ENCODE peak calls at places on chromosome 15, in five cellular contexts. One of them, this sample, is unnamed.

GRCh38 chr15:58546635-58547627 is 115.1 kb downstream of the LIPC start:
- DNase-seq in lung: peak; percentile 36
- DNase-seq in breast epithelium: no peak
- DNase-seq in GM20000: no peak
- DNase-seq in stimulated activated CD4-positive, alpha-beta T cell treated with anti-CD3 and anti-CD28 coated beads, TNF-alpha, amount 100 ng/mL, for 4 hours: no peak
- DNase-seq in this sample: no peak

GRCh38 chr15:100570282-100570681 is 31.7 kb downstream of the LINS1 start:
- DNase-seq in lung: no peak
- DNase-seq in breast epithelium: no peak
- DNase-seq in GM20000: no peak
- DNase-seq in stimulated activated CD4-positive, alpha-beta T cell treated with anti-CD3 and anti-CD28 coated beads, TNF-alpha, amount 100 ng/mL, for 4 hours: no peak
- DNase-seq in this sample: no peak

GRCh38 chr15:32877201-32877600 is 159.4 kb downstream of the GREM1 start:
- DNase-seq in lung: no peak
- DNase-seq in breast epithelium: no peak
- DNase-seq in GM20000: no peak
- DNase-seq in stimulated activated CD4-positive, alpha-beta T cell treated with anti-CD3 and anti-CD28 coated beads, TNF-alpha, amount 100 ng/mL, for 4 hours: no peak
- DNase-seq in this sample: no peak

GRCh38 chr15:40937762-40938529 is 8.8 kb downstream of the DLL4 start:
- DNase-seq in lung: no peak
- DNase-seq in breast epithelium: peak; percentile 50
- DNase-seq in GM20000: no peak
- DNase-seq in stimulated activated CD4-positive, alpha-beta T cell treated with anti-CD3 and anti-CD28 coated beads, TNF-alpha, amount 100 ng/mL, for 4 hours: no peak
- DNase-seq in this sample: no peak

GRCh38 chr15:69145694-69146492 is 14.5 kb upstream of the GLCE start:
- DNase-seq in lung: no peak
- DNase-seq in breast epithelium: no peak
- DNase-seq in GM20000: no peak
- DNase-seq in stimulated activated CD4-positive, alpha-beta T cell treated with anti-CD3 and anti-CD28 coated beads, TNF-alpha, amount 100 ng/mL, for 4 hours: no peak
- DNase-seq in this sample: no peak

GRCh38 chr15:71096676-71097075 is 18.6 kb upstream of the THSD4 start:
- DNase-seq in lung: peak; percentile 3
- DNase-seq in breast epithelium: no peak
- DNase-seq in GM20000: no peak
- DNase-seq in stimulated activated CD4-positive, alpha-beta T cell treated with anti-CD3 and anti-CD28 coated beads, TNF-alpha, amount 100 ng/mL, for 4 hours: no peak
- DNase-seq in this sample: no peak

GRCh38 chr15:71149645-71150557 is 34.6 kb downstream of the THSD4 start:
- DNase-seq in lung: no peak
- DNase-seq in breast epithelium: no peak
- DNase-seq in GM20000: no peak
- DNase-seq in stimulated activated CD4-positive, alpha-beta T cell treated with anti-CD3 and anti-CD28 coated beads, TNF-alpha, amount 100 ng/mL, for 4 hours: no peak
- DNase-seq in this sample: no peak

GRCh38 chr15:51735611-51736010 is 1.8 kb downstream of the LYSMD2 start:
- DNase-seq in lung: no peak
- DNase-seq in breast epithelium: no peak
- DNase-seq in GM20000: no peak
- DNase-seq in stimulated activated CD4-positive, alpha-beta T cell treated with anti-CD3 and anti-CD28 coated beads, TNF-alpha, amount 100 ng/mL, for 4 hours: no peak
- DNase-seq in this sample: no peak

GRCh38 chr15:99106417-99107220 is 1.7 kb downstream of the SYNM start:
- DNase-seq in lung: no peak
- DNase-seq in breast epithelium: no peak
- DNase-seq in GM20000: no peak
- DNase-seq in stimulated activated CD4-positive, alpha-beta T cell treated with anti-CD3 and anti-CD28 coated beads, TNF-alpha, amount 100 ng/mL, for 4 hours: no peak
- DNase-seq in this sample: no peak

GRCh38 chr15:69593981-69594966 is 141.7 kb downstream of the RPLP1 start:
- DNase-seq in lung: peak; percentile 92
- DNase-seq in breast epithelium: peak; percentile 65
- DNase-seq in GM20000: no peak
- DNase-seq in stimulated activated CD4-positive, alpha-beta T cell treated with anti-CD3 and anti-CD28 coated beads, TNF-alpha, amount 100 ng/mL, for 4 hours: no peak
- DNase-seq in this sample: no peak

GRCh38 chr15:28094732-28095521 is 4.2 kb downstream of the OCA2 start:
- DNase-seq in lung: peak; percentile 81
- DNase-seq in breast epithelium: no peak
- DNase-seq in GM20000: no peak
- DNase-seq in stimulated activated CD4-positive, alpha-beta T cell treated with anti-CD3 and anti-CD28 coated beads, TNF-alpha, amount 100 ng/mL, for 4 hours: no peak
- DNase-seq in this sample: peak; percentile 36

GRCh38 chr15:24919446-24919845 is 35.3 kb upstream of the SNRPN start:
- DNase-seq in lung: no peak
- DNase-seq in breast epithelium: no peak
- DNase-seq in GM20000: no peak
- DNase-seq in stimulated activated CD4-positive, alpha-beta T cell treated with anti-CD3 and anti-CD28 coated beads, TNF-alpha, amount 100 ng/mL, for 4 hours: no peak
- DNase-seq in this sample: no peak

GRCh38 chr15:31280037-31280830 is 46.4 kb upstream of the KLF13 start:
- DNase-seq in lung: peak; percentile 24
- DNase-seq in breast epithelium: peak; percentile 16
- DNase-seq in GM20000: no peak
- DNase-seq in stimulated activated CD4-positive, alpha-beta T cell treated with anti-CD3 and anti-CD28 coated beads, TNF-alpha, amount 100 ng/mL, for 4 hours: no peak
- DNase-seq in this sample: no peak

GRCh38 chr15:67884514-67885225 is 44.8 kb upstream of the RNU6-1 start:
- DNase-seq in lung: peak; percentile 84
- DNase-seq in breast epithelium: peak; percentile 83
- DNase-seq in GM20000: peak; percentile 59
- DNase-seq in stimulated activated CD4-positive, alpha-beta T cell treated with anti-CD3 and anti-CD28 coated beads, TNF-alpha, amount 100 ng/mL, for 4 hours: peak; percentile 50
- DNase-seq in this sample: peak; percentile 60

GRCh38 chr15:43985976-43986375 is 159.2 kb downstream of the WDR76 start:
- DNase-seq in lung: no peak
- DNase-seq in breast epithelium: no peak
- DNase-seq in GM20000: no peak
- DNase-seq in stimulated activated CD4-positive, alpha-beta T cell treated with anti-CD3 and anti-CD28 coated beads, TNF-alpha, amount 100 ng/mL, for 4 hours: no peak
- DNase-seq in this sample: no peak

GRCh38 chr15:90412356-90413194 is 24.5 kb downstream of the IQGAP1 start:
- DNase-seq in lung: peak; percentile 86
- DNase-seq in breast epithelium: peak; percentile 68
- DNase-seq in GM20000: peak; percentile 42
- DNase-seq in stimulated activated CD4-positive, alpha-beta T cell treated with anti-CD3 and anti-CD28 coated beads, TNF-alpha, amount 100 ng/mL, for 4 hours: no peak
- DNase-seq in this sample: no peak

GRCh38 chr15:90762109-90762508 is 45.0 kb downstream of the BLM start:
- DNase-seq in lung: peak; percentile 77
- DNase-seq in breast epithelium: no peak
- DNase-seq in GM20000: no peak
- DNase-seq in stimulated activated CD4-positive, alpha-beta T cell treated with anti-CD3 and anti-CD28 coated beads, TNF-alpha, amount 100 ng/mL, for 4 hours: no peak
- DNase-seq in this sample: no peak

GRCh38 chr15:32867313-32867626 is 149.5 kb downstream of the GREM1 start:
- DNase-seq in lung: no peak
- DNase-seq in breast epithelium: no peak
- DNase-seq in GM20000: no peak
- DNase-seq in stimulated activated CD4-positive, alpha-beta T cell treated with anti-CD3 and anti-CD28 coated beads, TNF-alpha, amount 100 ng/mL, for 4 hours: no peak
- DNase-seq in this sample: no peak

GRCh38 chr15:45434168-45434567 is 55.8 kb upstream of the GATM start:
- DNase-seq in lung: no peak
- DNase-seq in breast epithelium: no peak
- DNase-seq in GM20000: no peak
- DNase-seq in stimulated activated CD4-positive, alpha-beta T cell treated with anti-CD3 and anti-CD28 coated beads, TNF-alpha, amount 100 ng/mL, for 4 hours: no peak
- DNase-seq in this sample: no peak

GRCh38 chr15:90103669-90104329 is 1.5 kb upstream of the IDH2 start:
- DNase-seq in lung: no peak
- DNase-seq in breast epithelium: peak; percentile 57
- DNase-seq in GM20000: no peak
- DNase-seq in stimulated activated CD4-positive, alpha-beta T cell treated with anti-CD3 and anti-CD28 coated beads, TNF-alpha, amount 100 ng/mL, for 4 hours: no peak
- DNase-seq in this sample: no peak

GRCh38 chr15:86942285-86942684 is 862.6 kb downstream of the AGBL1 start:
- DNase-seq in lung: no peak
- DNase-seq in breast epithelium: no peak
- DNase-seq in GM20000: no peak
- DNase-seq in stimulated activated CD4-positive, alpha-beta T cell treated with anti-CD3 and anti-CD28 coated beads, TNF-alpha, amount 100 ng/mL, for 4 hours: no peak
- DNase-seq in this sample: no peak

GRCh38 chr15:98803228-98804056 is 155.1 kb downstream of the IGF1R start:
- DNase-seq in lung: no peak
- DNase-seq in breast epithelium: no peak
- DNase-seq in GM20000: no peak
- DNase-seq in stimulated activated CD4-positive, alpha-beta T cell treated with anti-CD3 and anti-CD28 coated beads, TNF-alpha, amount 100 ng/mL, for 4 hours: no peak
- DNase-seq in this sample: no peak

GRCh38 chr15:43775411-43775965 is 1.3 kb downstream of the ELL3 start:
- DNase-seq in lung: peak; percentile 51
- DNase-seq in breast epithelium: peak; percentile 69
- DNase-seq in GM20000: no peak
- DNase-seq in stimulated activated CD4-positive, alpha-beta T cell treated with anti-CD3 and anti-CD28 coated beads, TNF-alpha, amount 100 ng/mL, for 4 hours: no peak
- DNase-seq in this sample: no peak

GRCh38 chr15:73697033-73697467 is 12.9 kb downstream of the CD276 start:
- DNase-seq in lung: peak; percentile 80
- DNase-seq in breast epithelium: peak; percentile 58
- DNase-seq in GM20000: peak; percentile 82
- DNase-seq in stimulated activated CD4-positive, alpha-beta T cell treated with anti-CD3 and anti-CD28 coated beads, TNF-alpha, amount 100 ng/mL, for 4 hours: peak; percentile 45
- DNase-seq in this sample: peak; percentile 79

GRCh38 chr15:71683401-71684274 is 126.7 kb upstream of the NR2E3 start:
- DNase-seq in lung: no peak
- DNase-seq in breast epithelium: no peak
- DNase-seq in GM20000: no peak
- DNase-seq in stimulated activated CD4-positive, alpha-beta T cell treated with anti-CD3 and anti-CD28 coated beads, TNF-alpha, amount 100 ng/mL, for 4 hours: no peak
- DNase-seq in this sample: no peak

GRCh38 chr15:62760506-62760905 is 282.0 kb upstream of the TPM1 start:
- DNase-seq in lung: no peak
- DNase-seq in breast epithelium: no peak
- DNase-seq in GM20000: no peak
- DNase-seq in stimulated activated CD4-positive, alpha-beta T cell treated with anti-CD3 and anti-CD28 coated beads, TNF-alpha, amount 100 ng/mL, for 4 hours: no peak
- DNase-seq in this sample: no peak

GRCh38 chr15:40248006-40248783 is 9.3 kb downstream of the PAK6 start:
- DNase-seq in lung: no peak
- DNase-seq in breast epithelium: no peak
- DNase-seq in GM20000: no peak
- DNase-seq in stimulated activated CD4-positive, alpha-beta T cell treated with anti-CD3 and anti-CD28 coated beads, TNF-alpha, amount 100 ng/mL, for 4 hours: no peak
- DNase-seq in this sample: no peak

GRCh38 chr15:40226739-40227138 is 12.1 kb upstream of the PAK6 start:
- DNase-seq in lung: no peak
- DNase-seq in breast epithelium: no peak
- DNase-seq in GM20000: peak; percentile 62
- DNase-seq in stimulated activated CD4-positive, alpha-beta T cell treated with anti-CD3 and anti-CD28 coated beads, TNF-alpha, amount 100 ng/mL, for 4 hours: no peak
- DNase-seq in this sample: no peak

GRCh38 chr15:98127612-98128011 is 167.1 kb downstream of the ARRDC4 start:
- DNase-seq in lung: no peak
- DNase-seq in breast epithelium: no peak
- DNase-seq in GM20000: no peak
- DNase-seq in stimulated activated CD4-positive, alpha-beta T cell treated with anti-CD3 and anti-CD28 coated beads, TNF-alpha, amount 100 ng/mL, for 4 hours: no peak
- DNase-seq in this sample: no peak

GRCh38 chr15:67022587-67022986 is 42.8 kb upstream of the SMAD3 start:
- DNase-seq in lung: no peak
- DNase-seq in breast epithelium: no peak
- DNase-seq in GM20000: no peak
- DNase-seq in stimulated activated CD4-positive, alpha-beta T cell treated with anti-CD3 and anti-CD28 coated beads, TNF-alpha, amount 100 ng/mL, for 4 hours: no peak
- DNase-seq in this sample: no peak

GRCh38 chr15:70342554-70343548 is 245.1 kb upstream of the TLE3 start:
- DNase-seq in lung: peak; percentile 27
- DNase-seq in breast epithelium: peak; percentile 15
- DNase-seq in GM20000: no peak
- DNase-seq in stimulated activated CD4-positive, alpha-beta T cell treated with anti-CD3 and anti-CD28 coated beads, TNF-alpha, amount 100 ng/mL, for 4 hours: no peak
- DNase-seq in this sample: no peak

GRCh38 chr15:79168922-79169322 is 78.3 kb upstream of the RASGRF1 start:
- DNase-seq in lung: no peak
- DNase-seq in breast epithelium: no peak
- DNase-seq in GM20000: no peak
- DNase-seq in stimulated activated CD4-positive, alpha-beta T cell treated with anti-CD3 and anti-CD28 coated beads, TNF-alpha, amount 100 ng/mL, for 4 hours: no peak
- DNase-seq in this sample: no peak

GRCh38 chr15:75431250-75431649 is 20.2 kb downstream of the SIN3A start:
- DNase-seq in lung: no peak
- DNase-seq in breast epithelium: no peak
- DNase-seq in GM20000: no peak
- DNase-seq in stimulated activated CD4-positive, alpha-beta T cell treated with anti-CD3 and anti-CD28 coated beads, TNF-alpha, amount 100 ng/mL, for 4 hours: no peak
- DNase-seq in this sample: no peak

GRCh38 chr15:70797464-70797863 is 34.1 kb upstream of the UACA start:
- DNase-seq in lung: no peak
- DNase-seq in breast epithelium: no peak
- DNase-seq in GM20000: no peak
- DNase-seq in stimulated activated CD4-positive, alpha-beta T cell treated with anti-CD3 and anti-CD28 coated beads, TNF-alpha, amount 100 ng/mL, for 4 hours: no peak
- DNase-seq in this sample: no peak

GRCh38 chr15:71282086-71282485 is 166.8 kb downstream of the THSD4 start:
- DNase-seq in lung: no peak
- DNase-seq in breast epithelium: no peak
- DNase-seq in GM20000: no peak
- DNase-seq in stimulated activated CD4-positive, alpha-beta T cell treated with anti-CD3 and anti-CD28 coated beads, TNF-alpha, amount 100 ng/mL, for 4 hours: no peak
- DNase-seq in this sample: no peak

GRCh38 chr15:95148183-95148582 is 916.8 kb downstream of the MCTP2 start:
- DNase-seq in lung: no peak
- DNase-seq in breast epithelium: no peak
- DNase-seq in GM20000: no peak
- DNase-seq in stimulated activated CD4-positive, alpha-beta T cell treated with anti-CD3 and anti-CD28 coated beads, TNF-alpha, amount 100 ng/mL, for 4 hours: no peak
- DNase-seq in this sample: no peak

GRCh38 chr15:90376789-90377188 is 11.3 kb upstream of the IQGAP1 start:
- DNase-seq in lung: no peak
- DNase-seq in breast epithelium: no peak
- DNase-seq in GM20000: peak; percentile 24
- DNase-seq in stimulated activated CD4-positive, alpha-beta T cell treated with anti-CD3 and anti-CD28 coated beads, TNF-alpha, amount 100 ng/mL, for 4 hours: peak; percentile 20
- DNase-seq in this sample: peak; percentile 48

GRCh38 chr15:45962733-45963132 is 327.9 kb downstream of the SQOR start:
- DNase-seq in lung: no peak
- DNase-seq in breast epithelium: no peak
- DNase-seq in GM20000: no peak
- DNase-seq in stimulated activated CD4-positive, alpha-beta T cell treated with anti-CD3 and anti-CD28 coated beads, TNF-alpha, amount 100 ng/mL, for 4 hours: no peak
- DNase-seq in this sample: no peak